ENCODE peak calls at places on chromosomes 1 and 21, in five cellular contexts. R is heart left ventricle, O is HuH-7, H is AG04450, W is cardiac fibroblast. E is an unnamed sample.

GRCh38 chr1:4324621-4325020 is 329.8 kb upstream of the AJAP1 start:
- DNase-seq in R (no peak), O (no peak), H (no peak), W (no peak), E (no peak)

GRCh38 chr1:21874328-21874727 is 62.3 kb downstream of the LDLRAD2 start:
- DNase-seq in R (no peak), O (no peak), H (no peak), W (no peak), E (no peak)

GRCh38 chr1:1178794-1179331 is 5.2 kb downstream of the TTLL10 start:
- DNase-seq in R (no peak), O (no peak), H (no peak), W (no peak), E (no peak)

GRCh38 chr1:193786041-193786440 is 599.6 kb upstream of the B3GALT2 start:
- DNase-seq in R (no peak), O (no peak), H (no peak), W (no peak), E (no peak)

GRCh38 chr1:201274616-201275265 is 8.6 kb upstream of the PKP1 start:
- DNase-seq in R (no peak), O (no peak), H (no peak), W (no peak), E (no peak)

GRCh38 chr21:41029573-41029972 is 138.4 kb upstream of the BACE2 start:
- DNase-seq in R (no peak), O (no peak), H (no peak), W (no peak), E (no peak)

GRCh38 chr1:99363531-99363930 is 99.2 kb downstream of the PLPPR4 start:
- DNase-seq in R (no peak), O (no peak), H (no peak), W (no peak), E (no peak)

GRCh38 chr1:61083014-61083798 is 845 bp downstream of the NFIA start:
- DNase-seq in R (peak; percentile 53), O (peak; percentile 26), H (no peak), W (peak; percentile 19), E (peak; percentile 14)

GRCh38 chr1:40745180-40745579 is 38.4 kb upstream of the KCNQ4 start:
- DNase-seq in R (no peak), O (no peak), H (peak; percentile 32), W (no peak), E (no peak)

GRCh38 chr1:32869844-32870614 is 683 bp downstream of the FNDC5 start:
- DNase-seq in R (no peak), O (no peak), H (no peak), W (no peak), E (no peak)

GRCh38 chr1:222331340-222331739 is 216.6 kb downstream of the HHIPL2 start:
- DNase-seq in R (no peak), O (no peak), H (peak; percentile 81), W (peak; percentile 70), E (no peak)

GRCh38 chr1:228490120-228491078 is 3.2 kb downstream of the RNF187 start:
- DNase-seq in R (peak; percentile 38), O (no peak), H (no peak), W (no peak), E (peak; percentile 58)

GRCh38 chr1:53368314-53369033 is 40.6 kb upstream of the LRP8 start:
- DNase-seq in R (peak; percentile 38), O (no peak), H (no peak), W (no peak), E (no peak)

GRCh38 chr21:45586289-45586858 is 44.1 kb upstream of the SLC19A1 start:
- DNase-seq in R (no peak), O (no peak), H (no peak), W (no peak), E (no peak)

GRCh38 chr1:1273152-1273534 is 511 bp downstream of the UBE2J2 start:
- DNase-seq in R (no peak), O (no peak), H (no peak), W (no peak), E (peak; percentile 13)

GRCh38 chr1:230204852-230205251 is 137.8 kb downstream of the GALNT2 start:
- DNase-seq in R (no peak), O (no peak), H (no peak), W (no peak), E (no peak)

GRCh38 chr1:228008391-228009115 is 1.8 kb downstream of the WNT3A start:
- DNase-seq in R (no peak), O (peak; percentile 11), H (no peak), W (no peak), E (no peak)

GRCh38 chr1:201791051-201791774 is 37.7 kb upstream of the IPO9 start:
- DNase-seq in R (peak; percentile 54), O (no peak), H (no peak), W (peak; percentile 66), E (no peak)

GRCh38 chr1:119885903-119886783 is 10.2 kb downstream of the ADAM30 start:
- DNase-seq in R (peak; percentile 32), O (peak; percentile 52), H (no peak), W (peak; percentile 46), E (no peak)

GRCh38 chr1:167439301-167439988 is 78.9 kb downstream of the CD247 start:
- DNase-seq in R (peak; percentile 41), O (peak; percentile 50), H (no peak), W (peak; percentile 44), E (no peak)

GRCh38 chr1:118290571-118290970 is 105.5 kb upstream of the SPAG17 start:
- DNase-seq in R (no peak), O (no peak), H (no peak), W (no peak), E (no peak)

GRCh38 chr1:115771847-115772457 is 3.4 kb upstream of the CASQ2 start:
- DNase-seq in R (peak; percentile 73), O (peak; percentile 63), H (peak; percentile 54), W (peak; percentile 89), E (peak; percentile 89)

GRCh38 chr1:115827452-115827851 is 13.5 kb downstream of the NHLH2 start:
- DNase-seq in R (no peak), O (no peak), H (no peak), W (no peak), E (no peak)

GRCh38 chr1:237201155-237201554 is 159.2 kb downstream of the RYR2 start:
- DNase-seq in R (no peak), O (no peak), H (no peak), W (no peak), E (no peak)

GRCh38 chr1:246638941-246639655 is 72.8 kb downstream of the CNST start:
- DNase-seq in R (no peak), O (no peak), H (no peak), W (no peak), E (no peak)

GRCh38 chr1:43420874-43421273 is 31.2 kb downstream of the SZT2 start:
- DNase-seq in R (no peak), O (no peak), H (no peak), W (no peak), E (no peak)

E was measured in RKO.